ENCODE peak calls at places on chromosomes 6 and 20, in seven cellular contexts. A is neuronal stem cell; Q is activated CD4-positive, alpha-beta T cell treated with anti-CD3 and anti-CD28 coated beads, Interleukin-2, amount 50 U/mL, for 1 hour; H is anterior cingulate cortex; V is central memory CD4-positive, alpha-beta T cell; D is SW 1271; O is iris pigment epithelial cell. G is an unnamed sample.

GRCh38 chr6:31568537-31568961 is 3.5 kb upstream of the LTA start:
- DNase-seq in D (no peak), Q (no peak), V (peak; percentile 88), H (no peak), O (no peak), A (no peak), G (no peak)

GRCh38 chr20:63891061-63892002 is 3.6 kb upstream of the DNAJC5 start:
- DNase-seq in V (no peak), Q (no peak), A (no peak), D (no peak), H (no peak), O (no peak), G (no peak)

GRCh38 chr6:168403370-168404005 is 37.5 kb upstream of the SMOC2 start:
- DNase-seq in A (no peak), O (no peak), Q (no peak), V (no peak), D (no peak), H (no peak), G (no peak)

GRCh38 chr6:29790626-29791025 is 37.0 kb upstream of the HLA-G start:
- DNase-seq in O (no peak), Q (no peak), V (no peak), A (no peak), D (no peak), H (no peak), G (no peak)

GRCh38 chr6:101348816-101349215 is 44.7 kb upstream of the GRIK2 start:
- DNase-seq in A (no peak), Q (no peak), V (no peak), O (no peak), D (no peak), H (no peak), G (no peak)

GRCh38 chr20:37401282-37401929 is 55.5 kb downstream of the SRC start:
- DNase-seq in D (no peak), Q (no peak), O (no peak), A (no peak), V (no peak), H (no peak), G (no peak)

GRCh38 chr6:2503816-2504494 is 246.8 kb downstream of the MYLK4 start:
- DNase-seq in A (no peak), H (no peak), D (no peak), V (no peak), O (peak; percentile 68), Q (no peak), G (no peak)

GRCh38 chr6:107645740-107646139 is 155.8 kb downstream of the SOBP start:
- DNase-seq in A (no peak), V (no peak), O (no peak), D (no peak), H (no peak), Q (no peak), G (no peak)

GRCh38 chr6:158475344-158476302 is 84.3 kb upstream of the TMEM181 start:
- DNase-seq in A (no peak), Q (no peak), O (peak; percentile 78), H (no peak), V (no peak), D (no peak), G (no peak)

GRCh38 chr6:151914475-151914874 is 107.0 kb downstream of the ESR1 start:
- DNase-seq in V (no peak), O (peak; percentile 46), H (no peak), D (no peak), Q (no peak), A (no peak), G (no peak)

GRCh38 chr6:120405947-120406346 is 928.3 kb downstream of the TBC1D32 start:
- DNase-seq in A (no peak), H (no peak), D (no peak), V (no peak), Q (no peak), O (no peak), G (no peak)

GRCh38 chr6:67914419-67914818 is 720.7 kb upstream of the ADGRB3 start:
- DNase-seq in Q (no peak), D (no peak), A (no peak), H (no peak), V (no peak), O (peak; percentile 72), G (no peak)

GRCh38 chr6:34938268-34938667 is 49.2 kb downstream of the ANKS1A start:
- DNase-seq in Q (no peak), O (no peak), D (no peak), A (no peak), H (no peak), V (no peak), G (no peak)

GRCh38 chr6:39362487-39362865 is 40.0 kb upstream of the KCNK16 start:
- DNase-seq in V (no peak), Q (no peak), H (peak; percentile 61), A (peak; percentile 39), O (no peak), D (no peak), G (no peak)

GRCh38 chr20:1636621-1637020 is 16.8 kb upstream of the SIRPB1 start:
- DNase-seq in V (no peak), D (no peak), A (no peak), O (no peak), Q (no peak), H (no peak), G (no peak)

GRCh38 chr6:54813901-54814300 is 32.7 kb upstream of the FAM83B start:
- DNase-seq in D (no peak), O (peak; percentile 63), H (no peak), A (no peak), V (no peak), Q (no peak), G (no peak)

GRCh38 chr6:3592371-3592941 is 135.6 kb upstream of the SLC22A23 start:
- DNase-seq in H (no peak), V (no peak), A (no peak), O (peak; percentile 99), Q (no peak), D (peak; percentile 83), G (no peak)